ENCODE peak calls at places on chromosomes 4 and X, in seven cellular contexts. A is fibroblast of lung, N is fibroblast of villous mesenchyme, F is WERI-Rb-1, B is GM23338, J is PC-9, Q is endothelial cell. P is an unnamed sample.

GRCh38 chr4:186068581-186069402 is at the start of gene TLR3:
- DNase-seq in B (no peak), A (peak; percentile 34), J (no peak), Q (no peak), N (peak; percentile 48), F (no peak), P (no peak)

GRCh38 chrX:139759637-139760036 is 51.7 kb upstream of the MCF2 start:
- DNase-seq in N (peak; percentile 36), A (peak; percentile 14), B (peak; percentile 62), F (peak; percentile 9), J (no peak), Q (peak; percentile 12), P (peak; percentile 5)

GRCh38 chr4:38163216-38164006 is 203.2 kb downstream of the PTTG2 start:
- DNase-seq in F (no peak), N (peak; percentile 76), B (no peak), J (peak; percentile 71), Q (no peak), A (peak; percentile 86), P (no peak)

GRCh38 chr4:142404191-142404611 is 441.9 kb downstream of the INPP4B start:
- DNase-seq in Q (no peak), F (no peak), A (peak; percentile 90), N (peak; percentile 56), B (no peak), J (no peak), P (no peak)

GRCh38 chrX:97898798-97899197 is 1015.1 kb downstream of the RPA4 start:
- DNase-seq in B (no peak), F (no peak), N (peak; percentile 13), J (no peak), Q (no peak), A (peak; percentile 70), P (no peak)

GRCh38 chr4:165563851-165564250 is 185.0 kb downstream of the CPE start:
- DNase-seq in J (no peak), A (peak; percentile 64), F (no peak), N (no peak), Q (no peak), B (no peak), P (no peak)

GRCh38 chr4:82017680-82018079 is 356.1 kb downstream of the HNRNPD start:
- DNase-seq in Q (peak; percentile 21), J (no peak), B (peak; percentile 72), N (peak; percentile 23), F (no peak), A (peak; percentile 13), P (peak; percentile 11)

GRCh38 chr4:106201373-106201772 is 114.6 kb downstream of the TBCK start:
- DNase-seq in Q (no peak), A (peak; percentile 6), N (peak; percentile 21), J (no peak), B (peak; percentile 30), F (no peak), P (no peak)

GRCh38 chrX:19683817-19684216 is 168.5 kb upstream of the MAP3K15 start:
- DNase-seq in J (no peak), F (no peak), B (no peak), N (no peak), Q (no peak), A (peak; percentile 18), P (no peak)

GRCh38 chr4:4519296-4519898 is 22.5 kb downstream of the STX18 start:
- DNase-seq in J (no peak), A (no peak), Q (no peak), F (no peak), N (no peak), B (peak; percentile 67), P (no peak)

GRCh38 chr4:168124008-168124641 is 31.8 kb downstream of the ANXA10 start:
- DNase-seq in Q (no peak), B (no peak), A (peak; percentile 67), J (no peak), N (no peak), F (no peak), P (no peak)

GRCh38 chr4:123547167-123547817 is 150.7 kb downstream of the SPRY1 start:
- DNase-seq in N (no peak), J (peak; percentile 86), B (peak; percentile 94), F (no peak), A (no peak), Q (peak; percentile 9), P (peak; percentile 88)

GRCh38 chrX:10259716-10260115 is 102.9 kb downstream of the CLCN4 start:
- DNase-seq in A (peak; percentile 65), J (no peak), N (peak; percentile 4), Q (no peak), F (no peak), B (no peak), P (no peak)

GRCh38 chr4:38529189-38530115 is 134.5 kb upstream of the KLF3 start:
- DNase-seq in A (no peak), Q (peak; percentile 29), B (peak; percentile 8), N (no peak), J (peak; percentile 92), F (no peak), P (peak; percentile 65)

GRCh38 chr4:40845136-40845910 is 95.6 kb downstream of the NSUN7 start:
- DNase-seq in N (no peak), F (no peak), B (no peak), A (peak; percentile 38), Q (no peak), J (no peak), P (no peak)

GRCh38 chr4:104491826-104492771 is 2.6 kb downstream of the CXXC4 start:
- DNase-seq in A (peak; percentile 41), Q (no peak), J (no peak), B (peak; percentile 74), F (peak; percentile 64), N (no peak), P (no peak)

GRCh38 chr4:7653510-7654414 is 219.0 kb upstream of the PSAPL1 start:
- DNase-seq in J (no peak), F (peak; percentile 67), A (peak; percentile 44), N (no peak), B (no peak), Q (no peak), P (no peak)

GRCh38 chr4:89000392-89000791 is 56.6 kb downstream of the FAM13A start:
- DNase-seq in A (no peak), N (peak; percentile 50), J (no peak), Q (no peak), F (no peak), B (no peak), P (no peak)

GRCh38 chrX:153887385-153887784 is 1.4 kb upstream of the L1CAM start:
- DNase-seq in A (no peak), Q (no peak), N (no peak), B (no peak), F (no peak), J (no peak), P (no peak)

GRCh38 chr4:101086801-101087586 is 260.3 kb downstream of the PPP3CA start:
- DNase-seq in A (no peak), J (no peak), B (peak; percentile 68), N (no peak), F (peak; percentile 31), Q (peak; percentile 11), P (no peak)

GRCh38 chr4:59369228-59369627 is 1830.9 kb upstream of the ADGRL3 start:
- DNase-seq in F (no peak), A (no peak), B (no peak), N (no peak), Q (no peak), J (no peak), P (no peak)

GRCh38 chr4:59374416-59374815 is 1825.7 kb upstream of the ADGRL3 start:
- DNase-seq in B (peak; percentile 16), N (no peak), J (no peak), F (no peak), A (no peak), Q (no peak), P (no peak)
- TF ChIP-seq CTCF in B (peak; percentile 68), N (no peak), J (no peak), F (no peak), A (no peak), Q (no peak), P (no peak)

DNA sequence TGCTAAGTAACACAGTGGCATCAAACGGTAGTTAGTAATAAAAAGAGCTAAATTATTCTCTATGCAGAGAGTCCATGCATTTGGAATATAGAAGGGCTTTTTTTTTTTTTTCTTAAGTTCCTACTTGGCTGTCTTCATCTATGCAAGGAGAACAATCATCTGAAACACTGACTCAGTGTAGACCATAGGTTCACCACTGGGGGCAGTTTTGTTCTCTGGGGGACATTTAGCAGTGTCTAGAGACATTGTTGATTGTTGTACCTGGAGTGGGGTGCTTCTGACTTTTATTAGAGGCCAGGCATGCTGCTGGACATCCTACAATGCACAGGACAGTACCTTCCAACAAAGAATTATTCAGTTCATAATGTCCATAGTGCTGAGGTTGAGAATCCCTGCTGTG is 41.2 kb downstream of the TMA16 start:
- DNase-seq in Q (no peak), J (no peak), F (no peak), N (no peak), B (peak; percentile 50), A (no peak), P (no peak)
- TF ChIP-seq CTCF in Q (no peak), J (no peak), F (peak; percentile 21), N (no peak), B (peak; percentile 35), A (no peak), P (no peak)

GRCh38 chr4:77433102-77433733 is 172.4 kb upstream of the CXCL13 start:
- DNase-seq in B (peak; percentile 72), N (peak; percentile 34), F (peak; percentile 23), Q (peak; percentile 31), A (peak; percentile 26), J (peak; percentile 41), P (peak; percentile 20)

GRCh38 chr4:77434299-77435092 is 171.1 kb upstream of the CXCL13 start:
- DNase-seq in N (no peak), A (no peak), J (no peak), Q (no peak), B (no peak), F (no peak), P (no peak)

GRCh38 chr4:77437079-77437478 is 168.5 kb upstream of the CXCL13 start:
- DNase-seq in Q (no peak), B (peak; percentile 41), J (no peak), F (no peak), A (no peak), N (no peak), P (no peak)

GRCh38 chr4:77430847-77431246 is 174.8 kb upstream of the CXCL13 start:
- DNase-seq in F (no peak), N (no peak), J (no peak), B (peak; percentile 62), Q (no peak), A (no peak), P (no peak)

DNA sequence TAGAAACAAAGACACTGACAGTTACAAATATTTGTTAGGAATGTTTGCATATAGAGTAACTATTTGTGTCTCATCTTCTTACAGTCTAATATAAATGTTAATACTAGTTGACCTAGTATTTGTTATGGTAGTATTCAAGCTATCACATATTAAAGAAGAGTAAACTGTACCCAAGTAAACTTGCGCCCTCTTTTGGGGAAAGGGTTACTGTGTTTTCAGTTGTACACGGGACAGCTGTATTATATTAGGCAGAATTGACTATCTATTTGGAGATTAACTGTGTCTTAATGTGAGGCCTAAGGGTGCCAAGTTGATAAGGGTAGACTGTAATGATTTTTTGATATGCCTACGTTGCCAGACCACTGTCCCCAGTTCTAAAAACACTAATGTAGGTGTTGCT is 172.9 kb upstream of the CXCL13 start:
- DNase-seq in N (no peak), Q (no peak), J (no peak), A (no peak), F (no peak), B (peak; percentile 47), P (no peak)
- TF ChIP-seq CTCF in N (no peak), Q (no peak), J (no peak), A (no peak), F (no peak), B (peak; percentile 54), P (no peak)

DNA sequence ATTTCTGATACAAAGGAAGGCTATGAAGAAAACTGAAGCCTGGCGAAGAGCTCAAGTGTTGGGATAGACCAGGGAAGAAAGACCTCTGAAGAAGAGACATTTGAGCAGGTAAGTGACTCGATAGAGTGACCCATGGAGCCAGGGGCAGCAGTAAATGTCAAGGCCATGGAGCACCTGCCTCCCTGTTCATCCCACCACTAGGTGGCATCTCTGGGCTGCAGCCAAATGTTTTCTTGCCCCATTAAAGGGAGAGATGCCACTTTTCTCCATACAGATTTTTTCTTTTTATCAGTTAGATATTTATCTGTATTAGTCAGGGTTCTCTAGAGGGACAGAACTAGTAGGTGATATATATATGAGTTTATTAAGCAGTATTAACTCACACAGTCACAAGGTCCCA is 4.9 kb upstream of the ZNF81 start:
- DNase-seq in N (peak; percentile 32), J (no peak), B (peak; percentile 68), Q (peak; percentile 46), F (peak; percentile 66), A (peak; percentile 12), P (peak; percentile 69)
- TF ChIP-seq CTCF in N (peak; percentile 65), J (peak; percentile 62), B (peak; percentile 79), Q (peak; percentile 52), F (peak; percentile 88), A (peak; percentile 24), P (peak; percentile 68)